ENCODE peak calls at places on chromosomes 3 and 15, in nine cellular contexts. H, I, V, J, G, L, Q, T and U are unnamed samples.

GRCh38 chr15:80866936-80867335 is 87.8 kb downstream of the CEMIP start:
- DNase-seq in J (no peak), T (no peak), Q (no peak), G (no peak), I (peak; percentile 74), H (no peak), V (no peak), L (no peak), U (no peak)

GRCh38 chr15:66025972-66026371 is 156.7 kb downstream of the RAB11A start:
- DNase-seq in Q (no peak), G (no peak), J (no peak), L (no peak), H (no peak), T (no peak), V (no peak), I (peak; percentile 82), U (no peak)

GRCh38 chr15:96107922-96108321 is 222.6 kb upstream of the NR2F2 start:
- DNase-seq in V (no peak), H (no peak), I (no peak), G (peak; percentile 25), T (no peak), L (no peak), J (peak; percentile 27), Q (no peak), U (no peak)

GRCh38 chr3:187669675-187670504 is at the start of gene SST:
- DNase-seq in V (peak; percentile 53), L (no peak), H (no peak), T (no peak), G (peak; percentile 16), J (peak; percentile 48), I (peak; percentile 94), Q (no peak), U (no peak)

GRCh38 chr3:133426721-133427120 is 26.9 kb downstream of the BFSP2 start:
- DNase-seq in G (peak; percentile 63), I (no peak), V (no peak), H (no peak), J (peak; percentile 65), L (no peak), Q (no peak), T (no peak), U (no peak)

GRCh38 chr3:24355806-24356205 is 138.8 kb downstream of the THRB start:
- DNase-seq in I (no peak), L (no peak), V (no peak), J (peak; percentile 27), Q (no peak), T (no peak), H (no peak), G (no peak), U (no peak)

GRCh38 chr15:99416191-99417188 is 149.3 kb upstream of the MEF2A start:
- DNase-seq in T (no peak), V (no peak), J (no peak), L (no peak), G (no peak), Q (no peak), I (no peak), H (no peak), U (no peak)

GRCh38 chr3:30003741-30004140 is 602.7 kb upstream of the TGFBR2 start:
- DNase-seq in V (no peak), T (no peak), J (no peak), L (no peak), Q (no peak), H (no peak), I (no peak), G (no peak), U (no peak)

GRCh38 chr3:110420158-110420641 is 651.4 kb upstream of the NECTIN3 start:
- DNase-seq in Q (no peak), G (peak; percentile 6), J (peak; percentile 87), L (no peak), H (no peak), V (no peak), I (no peak), T (no peak), U (no peak)

GRCh38 chr15:36221992-36222391 is 357.4 kb upstream of the CDIN1 start:
- DNase-seq in Q (no peak), J (no peak), V (no peak), T (no peak), I (peak; percentile 12), G (no peak), L (no peak), H (no peak), U (no peak)

GRCh38 chr3:145170101-145170500 is 990.9 kb downstream of the PLOD2 start:
- DNase-seq in T (no peak), Q (no peak), V (no peak), I (no peak), L (no peak), H (no peak), G (no peak), J (no peak), U (no peak)

GRCh38 chr3:112504123-112504522 is 4.9 kb upstream of the BTLA start:
- DNase-seq in T (no peak), L (no peak), J (no peak), Q (no peak), G (no peak), H (no peak), I (no peak), V (no peak), U (no peak)

GRCh38 chr15:29652595-29652994 is 169.7 kb downstream of the TJP1 start:
- DNase-seq in V (no peak), H (no peak), Q (no peak), L (no peak), I (no peak), T (no peak), J (no peak), G (no peak), U (no peak)

GRCh38 chr3:62876064-62876463 is 848 bp upstream of the CADPS start:
- DNase-seq in L (no peak), T (peak; percentile 22), I (peak; percentile 97), J (peak; percentile 44), H (peak; percentile 63), V (peak; percentile 71), G (no peak), Q (peak; percentile 18), U (peak; percentile 20)

GRCh38 chr3:30658328-30659052 is 52.1 kb downstream of the TGFBR2 start:
- DNase-seq in L (no peak), G (peak; percentile 14), Q (no peak), I (no peak), H (peak; percentile 31), T (no peak), J (peak; percentile 84), V (no peak), U (no peak)

GRCh38 chr3:22569570-22569969 is 633.6 kb upstream of the UBE2E2 start:
- DNase-seq in J (no peak), T (no peak), L (no peak), V (no peak), Q (no peak), I (no peak), G (no peak), H (no peak), U (no peak)

GRCh38 chr3:159950156-159950898 is 38.3 kb upstream of the IL12A start:
- DNase-seq in T (no peak), I (no peak), G (no peak), H (no peak), V (no peak), Q (no peak), J (no peak), L (no peak), U (no peak)

GRCh38 chr15:55959744-55960143 is 33.7 kb downstream of the NEDD4 start:
- DNase-seq in T (no peak), J (no peak), Q (no peak), I (no peak), G (no peak), L (no peak), H (no peak), V (no peak), U (no peak)

GRCh38 chr3:30342319-30343060 is 263.9 kb upstream of the TGFBR2 start:
- DNase-seq in T (peak; percentile 57), H (peak; percentile 77), G (peak; percentile 21), J (peak; percentile 96), Q (no peak), L (no peak), I (no peak), V (peak; percentile 70), U (no peak)

GRCh38 chr15:47812436-47813109 is 95.3 kb downstream of the SEMA6D start:
- DNase-seq in H (peak; percentile 3), Q (peak; percentile 28), G (no peak), I (no peak), T (no peak), L (no peak), V (peak; percentile 17), J (peak; percentile 87), U (no peak)

GRCh38 chr3:124939661-124940060 is 5.1 kb upstream of the MUC13 start:
- DNase-seq in V (no peak), L (no peak), G (no peak), J (no peak), I (no peak), T (no peak), H (no peak), Q (no peak), U (no peak)

GRCh38 chr3:17466028-17466427 is 276.4 kb downstream of the TBC1D5 start:
- DNase-seq in Q (no peak), H (no peak), I (no peak), G (no peak), L (no peak), V (no peak), T (no peak), J (peak; percentile 61), U (no peak)

GRCh38 chr3:123373535-123373987 is 75.3 kb downstream of the ADCY5 start:
- DNase-seq in Q (no peak), G (no peak), V (no peak), H (no peak), I (no peak), T (no peak), L (no peak), J (no peak), U (no peak)

GRCh38 chr3:64342940-64343691 is 117.8 kb upstream of the PRICKLE2 start:
- DNase-seq in T (no peak), J (peak; percentile 96), H (peak; percentile 27), V (no peak), G (no peak), L (no peak), Q (no peak), I (peak; percentile 44), U (no peak)

GRCh38 chr3:156216216-156216615 is 95.8 kb downstream of the KCNAB1 start:
- DNase-seq in I (no peak), H (no peak), T (no peak), G (no peak), J (no peak), L (no peak), Q (no peak), V (no peak), U (no peak)

GRCh38 chr3:25725810-25726209 is 57.4 kb downstream of the NGLY1 start:
- DNase-seq in J (peak; percentile 1), I (no peak), Q (no peak), V (no peak), T (no peak), H (no peak), L (no peak), G (no peak), U (no peak)

GRCh38 chr3:153080778-153081240 is 81.2 kb upstream of the RAP2B start:
- DNase-seq in J (no peak), I (no peak), L (no peak), Q (no peak), G (no peak), V (no peak), T (no peak), H (no peak), U (no peak)

GRCh38 chr3:50630916-50631315 is 14.0 kb downstream of the MAPKAPK3 start:
- DNase-seq in H (peak; percentile 55), I (no peak), T (no peak), G (no peak), L (no peak), V (no peak), J (no peak), Q (no peak), U (no peak)

GRCh38 chr3:151327571-151328198 is 1.7 kb downstream of the P2RY13 start:
- DNase-seq in J (no peak), I (peak; percentile 51), Q (peak; percentile 18), G (no peak), V (no peak), L (no peak), H (peak; percentile 31), T (no peak), U (no peak)

GRCh38 chr3:32203854-32204253 is 34.6 kb upstream of the CMTM8 start:
- DNase-seq in I (no peak), Q (no peak), H (no peak), L (no peak), T (no peak), G (no peak), J (peak; percentile 66), V (no peak), U (no peak)

GRCh38 chr3:56347219-56347871 is 120.9 kb downstream of the ERC2 start:
- DNase-seq in J (no peak), G (no peak), Q (peak; percentile 3), V (no peak), H (no peak), I (peak; percentile 96), T (no peak), L (no peak), U (no peak)